ENCODE peak calls at places on chromosome 5, in four cellular contexts. One of them, this sample, is unnamed.

GRCh38 chr5:139271201-139272027 is 22.1 kb upstream of the MATR3 start:
- DNase-seq in lung: no peak
- DNase-seq in cardiac fibroblast: peak; percentile 93
- DNase-seq in choroid plexus epithelial cell: peak; percentile 86
- DNase-seq in this sample: no peak

GRCh38 chr5:127944125-127944524 is 139.4 kb upstream of the SLC12A2 start:
- DNase-seq in cardiac fibroblast: no peak
- DNase-seq in choroid plexus epithelial cell: no peak
- DNase-seq in lung: no peak
- DNase-seq in this sample: no peak

GRCh38 chr5:110768138-110768845 is 29.5 kb downstream of the SLC25A46 start:
- DNase-seq in choroid plexus epithelial cell: peak; percentile 70
- DNase-seq in lung: no peak
- DNase-seq in cardiac fibroblast: peak; percentile 76
- DNase-seq in this sample: no peak

GRCh38 chr5:141496038-141496437 is 7.2 kb downstream of the PCDHGC5 start:
- DNase-seq in choroid plexus epithelial cell: peak; percentile 94
- DNase-seq in lung: no peak
- DNase-seq in cardiac fibroblast: no peak
- DNase-seq in this sample: no peak

GRCh38 chr5:158634713-158635112 is 465.0 kb downstream of the EBF1 start:
- DNase-seq in cardiac fibroblast: no peak
- DNase-seq in choroid plexus epithelial cell: no peak
- DNase-seq in lung: no peak
- DNase-seq in this sample: no peak

GRCh38 chr5:104913840-104914239 is 1351.3 kb upstream of the NUDT12 start:
- DNase-seq in cardiac fibroblast: no peak
- DNase-seq in lung: no peak
- DNase-seq in choroid plexus epithelial cell: no peak
- DNase-seq in this sample: no peak

GRCh38 chr5:108966910-108967309 is 219.2 kb downstream of the FER start:
- DNase-seq in lung: no peak
- DNase-seq in cardiac fibroblast: no peak
- DNase-seq in choroid plexus epithelial cell: no peak
- DNase-seq in this sample: no peak

GRCh38 chr5:15655683-15656082 is 155.7 kb downstream of the FBXL7 start:
- DNase-seq in lung: no peak
- DNase-seq in cardiac fibroblast: no peak
- DNase-seq in choroid plexus epithelial cell: no peak
- DNase-seq in this sample: no peak

GRCh38 chr5:82594097-82594496 is 315.9 kb upstream of the RPS23 start:
- DNase-seq in cardiac fibroblast: peak; percentile 61
- DNase-seq in choroid plexus epithelial cell: peak; percentile 63
- DNase-seq in lung: no peak
- DNase-seq in this sample: no peak

GRCh38 chr5:95900383-95900958 is 61.2 kb downstream of the ELL2 start:
- DNase-seq in choroid plexus epithelial cell: peak; percentile 88
- DNase-seq in cardiac fibroblast: peak; percentile 72
- DNase-seq in lung: no peak
- DNase-seq in this sample: peak; percentile 34

GRCh38 chr5:40428129-40428528 is 251.6 kb upstream of the PTGER4 start:
- DNase-seq in cardiac fibroblast: peak; percentile 95
- DNase-seq in lung: no peak
- DNase-seq in choroid plexus epithelial cell: peak; percentile 90
- DNase-seq in this sample: peak; percentile 65

GRCh38 chr5:109250533-109251329 is 159.0 kb downstream of the PJA2 start:
- DNase-seq in lung: no peak
- DNase-seq in cardiac fibroblast: no peak
- DNase-seq in choroid plexus epithelial cell: no peak
- DNase-seq in this sample: no peak

GRCh38 chr5:147688965-147689364 is 93.6 kb downstream of the JAKMIP2 start:
- DNase-seq in lung: peak; percentile 33
- DNase-seq in choroid plexus epithelial cell: peak; percentile 49
- DNase-seq in cardiac fibroblast: no peak
- DNase-seq in this sample: peak; percentile 4

GRCh38 chr5:62155988-62156387 is 150.0 kb upstream of the KIF2A start:
- DNase-seq in choroid plexus epithelial cell: no peak
- DNase-seq in cardiac fibroblast: no peak
- DNase-seq in lung: no peak
- DNase-seq in this sample: no peak

GRCh38 chr5:106600803-106601202 is 1069.9 kb downstream of the EFNA5 start:
- DNase-seq in lung: no peak
- DNase-seq in choroid plexus epithelial cell: no peak
- DNase-seq in cardiac fibroblast: no peak
- DNase-seq in this sample: no peak

GRCh38 chr5:98911221-98912040 is 17.4 kb downstream of the CHD1 start:
- DNase-seq in cardiac fibroblast: peak; percentile 44
- DNase-seq in choroid plexus epithelial cell: peak; percentile 68
- DNase-seq in lung: no peak
- DNase-seq in this sample: no peak

GRCh38 chr5:78543292-78543691 is 105.3 kb downstream of the LHFPL2 start:
- DNase-seq in cardiac fibroblast: no peak
- DNase-seq in lung: no peak
- DNase-seq in choroid plexus epithelial cell: no peak
- DNase-seq in this sample: no peak

GRCh38 chr5:96434201-96434645 is 1.2 kb upstream of the PCSK1 start:
- DNase-seq in cardiac fibroblast: peak; percentile 77
- DNase-seq in choroid plexus epithelial cell: peak; percentile 84
- DNase-seq in lung: peak; percentile 37
- DNase-seq in this sample: peak; percentile 80

GRCh38 chr5:21154526-21154925 is 1166.5 kb upstream of the CDH18 start:
- DNase-seq in choroid plexus epithelial cell: no peak
- DNase-seq in cardiac fibroblast: peak; percentile 1
- DNase-seq in lung: no peak
- DNase-seq in this sample: no peak